ENCODE peak calls at places on chromosomes 4 and X, in ten cellular contexts. D, F, Z, Y, M, R, O, S, I and A are unnamed samples.
A peak's percentile ranks its signal among the peaks of the same experiment; 100 is the strongest.

GRCh38 chrX:56572975-56573374 is 9.5 kb downstream of the UBQLN2 start:
- DNase-seq in D (no peak), F (no peak), Z (no peak), Y (no peak), M (no peak), R (no peak), O (no peak), S (no peak), I (no peak), A (no peak)

GRCh38 chr4:107900508-107900907 is 30.8 kb upstream of the CYP2U1 start:
- DNase-seq in D (no peak), F (no peak), Z (no peak), Y (no peak), M (no peak), R (no peak), O (no peak), S (no peak), I (no peak), A (no peak)

GRCh38 chrX:154002215-154002719 is 17.4 kb downstream of the IRAK1 start:
- DNase-seq in D (peak; percentile 89), F (no peak), Z (no peak), Y (peak; percentile 27), M (peak; percentile 30), R (no peak), O (no peak), S (no peak), I (no peak), A (no peak)

GRCh38 chr4:185369729-185370128 is 26.0 kb downstream of the LRP2BP start:
- DNase-seq in D (no peak), F (no peak), Z (no peak), Y (no peak), M (no peak), R (no peak), O (no peak), S (no peak), I (no peak), A (no peak)

GRCh38 chr4:147772459-147772969 is 40.6 kb downstream of the ARHGAP10 start:
- DNase-seq in D (no peak), F (no peak), Z (peak; percentile 27), Y (no peak), M (no peak), R (no peak), O (no peak), S (no peak), I (no peak), A (no peak)

GRCh38 chrX:123311486-123311885 is 127.4 kb downstream of the GRIA3 start:
- DNase-seq in D (no peak), F (no peak), Z (no peak), Y (no peak), M (no peak), R (no peak), O (no peak), S (no peak), I (no peak), A (no peak)

GRCh38 chr4:6768539-6768905 is 14.0 kb upstream of the KIAA0232 start:
- DNase-seq in D (peak; percentile 50), F (no peak), Z (no peak), Y (no peak), M (no peak), R (no peak), O (peak; percentile 65), S (no peak), I (no peak), A (no peak)

GRCh38 chr4:126071346-126072333 is 756.9 kb downstream of the FAT4 start:
- DNase-seq in D (no peak), F (no peak), Z (peak; percentile 91), Y (no peak), M (no peak), R (no peak), O (no peak), S (no peak), I (no peak), A (peak; percentile 30)

GRCh38 chrX:30795981-30796958 is 92.8 kb downstream of the TAB3 start:
- DNase-seq in D (no peak), F (no peak), Z (no peak), Y (no peak), M (no peak), R (no peak), O (no peak), S (no peak), I (no peak), A (no peak)

GRCh38 chrX:119698835-119699234 is 5.9 kb upstream of the SEPTIN6 start:
- DNase-seq in D (peak; percentile 66), F (no peak), Z (peak; percentile 33), Y (no peak), M (peak; percentile 82), R (no peak), O (peak; percentile 51), S (no peak), I (no peak), A (peak; percentile 66)

GRCh38 chrX:77347572-77347971 is 99.6 kb upstream of the FGF16 start:
- DNase-seq in D (no peak), F (no peak), Z (no peak), Y (no peak), M (no peak), R (no peak), O (no peak), S (no peak), I (no peak), A (no peak)

GRCh38 chr4:173185832-173186545 is 17.4 kb downstream of the GALNT7 start:
- DNase-seq in D (no peak), F (no peak), Z (no peak), Y (no peak), M (no peak), R (no peak), O (peak; percentile 94), S (no peak), I (no peak), A (no peak)
- H3K4me3 ChIP-seq in D (no peak overlapping the region), F (no peak overlapping the region), Z (no peak overlapping the region), Y (no peak overlapping the region), M (no peak overlapping the region), R (no peak overlapping the region), O (no peak overlapping the region), S (no peak overlapping the region), I (no peak overlapping the region), A (no peak overlapping the region)

DNA sequence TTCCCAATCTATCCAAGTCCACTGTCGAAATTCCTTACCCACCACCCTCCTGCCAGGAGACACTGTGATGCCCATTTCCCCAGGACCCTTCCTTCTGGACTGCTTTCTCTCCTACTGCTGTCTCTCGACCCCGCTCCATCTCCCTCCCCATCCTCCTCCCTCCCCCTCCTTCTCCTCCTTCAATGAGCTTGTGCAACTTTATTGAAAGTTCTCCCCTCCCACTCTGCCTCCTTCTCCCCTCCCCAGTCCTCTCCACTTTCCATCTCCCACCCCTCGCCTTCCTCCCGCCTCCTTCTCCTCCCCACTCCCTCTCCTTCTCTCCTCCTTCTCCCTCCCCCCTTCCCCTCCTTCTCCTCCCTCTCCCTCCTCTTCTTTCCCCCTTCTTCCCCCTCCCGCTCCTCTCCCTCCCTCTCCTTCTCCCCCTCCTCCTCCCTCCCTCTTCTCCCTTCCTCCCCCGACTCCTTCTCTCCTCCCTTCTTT is 116.6 kb upstream of the FAT1 start:
- DNase-seq in D (peak; percentile 81), F (no peak), Z (no peak), Y (peak; percentile 25), M (no peak), R (peak; percentile 82), O (no peak), S (peak; percentile 54), I (no peak), A (no peak)
- H3K4me3 ChIP-seq in D (peak overlapping the region; percentile 32), F (no peak overlapping the region), Z (no peak overlapping the region), Y (no peak overlapping the region), M (no peak overlapping the region), R (peak overlapping the region; percentile 36), O (no peak overlapping the region), S (no peak overlapping the region), I (peak overlapping the region; percentile 32), A (no peak overlapping the region)

DNA sequence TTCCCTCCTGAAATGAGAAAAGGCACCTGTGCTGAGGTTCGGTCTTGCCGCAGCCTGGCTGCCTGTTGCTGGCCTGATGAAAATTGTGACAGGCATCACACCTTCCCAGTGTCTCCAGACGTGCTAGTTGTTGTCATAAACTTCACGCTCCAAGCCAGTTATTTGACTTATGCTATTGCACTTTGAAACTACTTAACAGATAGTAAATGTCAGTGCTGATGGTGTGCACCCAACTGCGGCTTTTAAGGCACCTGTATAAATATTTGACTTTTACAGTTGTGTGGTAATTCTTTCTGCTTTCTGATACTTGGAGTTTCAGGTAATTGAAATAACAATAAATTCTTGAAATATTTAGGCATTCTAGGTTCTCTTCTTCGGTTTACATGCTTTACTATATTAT is 1.8 kb downstream of the WWC2 start:
- DNase-seq in D (peak; percentile 23), F (no peak), Z (no peak), Y (no peak), M (no peak), R (no peak), O (peak; percentile 43), S (no peak), I (no peak), A (no peak)
- H3K4me3 ChIP-seq in D (peak overlapping the region; percentile 11), F (peak overlapping the region; percentile 95), Z (peak overlapping the region; percentile 87), Y (peak overlapping the region; percentile 78), M (peak overlapping the region; percentile 88), R (no peak overlapping the region), O (no peak overlapping the region), S (peak overlapping the region; percentile 0), I (peak overlapping the region; percentile 72), A (peak overlapping the region; percentile 78)

GRCh38 chr4:664713-665231 is 9.3 kb downstream of the ATP5ME start:
- DNase-seq in D (no peak), F (no peak), Z (no peak), Y (no peak), M (no peak), R (no peak), O (no peak), S (peak; percentile 28), I (no peak), A (no peak)
- H3K4me3 ChIP-seq in D (no peak overlapping the region), F (no peak overlapping the region), Z (no peak overlapping the region), Y (no peak overlapping the region), M (peak overlapping the region; percentile 87), R (no peak overlapping the region), O (no peak overlapping the region), S (no peak overlapping the region), I (no peak overlapping the region), A (no peak overlapping the region)

DNA sequence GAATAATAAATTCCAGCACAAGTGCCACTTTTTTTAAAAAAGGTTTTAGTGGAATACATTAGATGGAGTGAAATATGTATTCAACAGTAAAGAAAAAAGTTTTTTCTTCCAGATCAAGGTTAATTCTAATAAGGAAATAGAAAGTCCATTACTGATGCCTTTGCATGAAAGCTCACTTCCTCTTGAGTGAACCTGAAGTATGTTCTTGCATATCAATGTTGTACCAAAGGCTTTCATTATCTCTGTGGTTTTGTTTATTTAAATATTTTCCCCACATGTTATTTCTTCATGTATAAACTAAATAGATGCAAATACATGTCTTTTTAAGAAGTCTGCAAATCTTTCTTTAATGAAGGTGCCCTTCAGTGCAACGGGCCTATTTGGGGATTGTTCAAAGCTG is 307.9 kb downstream of the C4orf33 start:
- DNase-seq in D (no peak), F (no peak), Z (no peak), Y (no peak), M (no peak), R (no peak), O (no peak), S (no peak), I (no peak), A (no peak)
- H3K4me3 ChIP-seq in D (no peak overlapping the region), F (no peak overlapping the region), Z (no peak overlapping the region), Y (no peak overlapping the region), M (no peak overlapping the region), R (no peak overlapping the region), O (no peak overlapping the region), S (no peak overlapping the region), I (no peak overlapping the region), A (no peak overlapping the region)

GRCh38 chr4:168723569-168723968 is 226.7 kb downstream of the PALLD start:
- DNase-seq in D (no peak), F (no peak), Z (no peak), Y (no peak), M (no peak), R (no peak), O (no peak), S (no peak), I (no peak), A (no peak)
- H3K4me3 ChIP-seq in D (no peak overlapping the region), F (no peak overlapping the region), Z (no peak overlapping the region), Y (no peak overlapping the region), M (no peak overlapping the region), R (no peak overlapping the region), O (no peak overlapping the region), S (no peak overlapping the region), I (no peak overlapping the region), A (no peak overlapping the region)